ENCODE peak calls at places on chromosomes 1 and 21, in five cellular contexts. C is tibial nerve, J is heart left ventricle, Q is transverse colon, F is GM12892. A is an unnamed sample.

GRCh38 chr1:65979145-65979544 is 186.4 kb downstream of the PDE4B start:
- DNase-seq in C (no peak), J (no peak), Q (no peak), F (no peak), A (no peak)

GRCh38 chr1:18109756-18110597 is 2.4 kb downstream of the IGSF21 start:
- DNase-seq in C (peak; percentile 26), J (peak; percentile 50), Q (peak; percentile 37), F (no peak), A (no peak)

GRCh38 chr1:184036517-184036949 is 995 bp downstream of the COLGALT2 start:
- DNase-seq in C (peak; percentile 35), J (peak; percentile 36), Q (peak; percentile 15), F (peak; percentile 13), A (peak; percentile 68)

GRCh38 chr1:113456967-113457366 is 66.7 kb downstream of the MAGI3 start:
- DNase-seq in C (no peak), J (peak; percentile 5), Q (no peak), F (no peak), A (peak; percentile 66)

GRCh38 chr21:29523646-29524045 is 224.9 kb downstream of the BACH1 start:
- DNase-seq in C (no peak), J (no peak), Q (peak; percentile 12), F (no peak), A (no peak)

GRCh38 chr1:222557148-222557547 is 9.2 kb upstream of the HHIPL2 start:
- DNase-seq in C (no peak), J (no peak), Q (no peak), F (no peak), A (no peak)

GRCh38 chr21:32298658-32299081 is at the start of gene MRAP:
- DNase-seq in C (no peak), J (no peak), Q (no peak), F (no peak), A (no peak)

GRCh38 chr21:29330797-29331196 is 32.1 kb downstream of the BACH1 start:
- DNase-seq in C (no peak), J (no peak), Q (no peak), F (no peak), A (no peak)

GRCh38 chr1:2603521-2604155 is 17.1 kb downstream of the PRXL2B start:
- DNase-seq in C (peak; percentile 7), J (no peak), Q (no peak), F (no peak), A (no peak)

GRCh38 chr1:147238925-147239820 is 3.3 kb upstream of the CHD1L start:
- DNase-seq in C (no peak), J (no peak), Q (no peak), F (no peak), A (no peak)

GRCh38 chr1:178885869-178886268 is 15.0 kb upstream of the ANGPTL1 start:
- DNase-seq in C (no peak), J (no peak), Q (no peak), F (no peak), A (no peak)

GRCh38 chr1:220798338-220798737 is 11.6 kb downstream of the MTARC1 start:
- DNase-seq in C (no peak), J (no peak), Q (no peak), F (no peak), A (no peak)

GRCh38 chr21:44687671-44688070 is 5.7 kb upstream of the KRTAP12-1 start:
- DNase-seq in C (no peak), J (no peak), Q (no peak), F (no peak), A (no peak)

GRCh38 chr21:38631676-38632075 is 133.4 kb upstream of the ERG start:
- DNase-seq in C (no peak), J (no peak), Q (no peak), F (no peak), A (no peak)

GRCh38 chr1:109263234-109263596 is 13.9 kb downstream of the CELSR2 start:
- DNase-seq in C (no peak), J (no peak), Q (no peak), F (no peak), A (no peak)

GRCh38 chr1:231688989-231689388 is 62.4 kb downstream of the DISC1 start:
- DNase-seq in C (no peak), J (no peak), Q (no peak), F (no peak), A (no peak)

GRCh38 chr1:95636897-95637296 is 402.9 kb downstream of the RWDD3 start:
- DNase-seq in C (no peak), J (no peak), Q (no peak), F (no peak), A (no peak)

GRCh38 chr1:156435551-156436318 is 64.8 kb downstream of the MEF2D start:
- DNase-seq in C (no peak), J (no peak), Q (no peak), F (peak; percentile 34), A (no peak)

GRCh38 chr1:26526287-26526686 is 3.3 kb upstream of the RPS6KA1 start:
- DNase-seq in C (no peak), J (no peak), Q (no peak), F (no peak), A (no peak)

GRCh38 chr1:55970711-55971110 is 608.7 kb downstream of the PLPP3 start:
- DNase-seq in C (no peak), J (no peak), Q (no peak), F (no peak), A (no peak)

GRCh38 chr1:221708987-221709386 is 32.9 kb downstream of the DUSP10 start:
- DNase-seq in C (no peak), J (peak; percentile 26), Q (peak; percentile 28), F (no peak), A (peak; percentile 85)

GRCh38 chr21:15051652-15052554 is 12.9 kb downstream of the NRIP1 start:
- DNase-seq in C (no peak), J (no peak), Q (peak; percentile 28), F (no peak), A (no peak)

GRCh38 chr1:224340711-224341384 is 10.9 kb upstream of the NVL start:
- DNase-seq in C (no peak), J (no peak), Q (peak; percentile 36), F (no peak), A (no peak)

GRCh38 chr1:228668553-228669400 is 66.5 kb upstream of the RHOU start:
- DNase-seq in C (no peak), J (no peak), Q (no peak), F (no peak), A (peak; percentile 62)

GRCh38 chr21:34865922-34866271 is 183.2 kb downstream of the RUNX1 start:
- DNase-seq in C (no peak), J (no peak), Q (peak; percentile 28), F (peak; percentile 46), A (no peak)

GRCh38 chr21:23542097-23542496 is 2065.2 kb downstream of the MRPL39 start:
- DNase-seq in C (no peak), J (no peak), Q (no peak), F (no peak), A (no peak)

GRCh38 chr1:77219166-77219887 is at the start of gene PIGK:
- DNase-seq in C (peak; percentile 68), J (peak; percentile 84), Q (peak; percentile 93), F (peak; percentile 32), A (peak; percentile 91)
- TF ChIP-seq POLR2A in C (no peak), J (no peak), Q (no peak), F (peak; percentile 90), A (no peak)

DNA sequence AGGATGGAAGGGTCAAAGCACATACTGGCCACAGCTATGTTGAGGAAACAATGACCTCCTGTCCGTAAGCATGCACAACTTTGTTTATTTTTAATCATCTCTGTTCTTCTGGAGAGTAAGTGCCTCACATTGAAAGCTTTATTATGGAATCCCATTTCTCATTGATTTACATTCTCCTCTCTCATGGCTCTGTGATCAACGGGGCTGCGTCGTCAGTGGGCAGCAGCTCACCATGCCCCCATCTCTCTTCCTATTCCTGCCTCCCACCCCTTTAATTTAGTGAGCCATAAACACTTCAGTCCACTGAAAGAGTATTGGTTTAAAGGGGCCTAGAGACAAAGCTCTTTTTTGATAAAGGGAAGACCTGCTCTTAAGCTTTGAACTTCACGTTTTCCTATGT is 98.9 kb downstream of the KAZN start:
- DNase-seq in C (no peak), J (no peak), Q (no peak), F (no peak), A (no peak)
- TF ChIP-seq POLR2A in C (no peak), J (no peak), Q (no peak), F (no peak), A (no peak)

GRCh38 chr1:16217061-16217785 is 4.8 kb upstream of the ARHGEF19 start:
- DNase-seq in C (peak; percentile 98), J (peak; percentile 99), Q (peak; percentile 100), F (peak; percentile 96), A (peak; percentile 99)

GRCh38 chr1:16218014-16218673 is 5.7 kb upstream of the ARHGEF19 start:
- DNase-seq in C (no peak), J (no peak), Q (peak; percentile 54), F (no peak), A (no peak)

GRCh38 chr1:16213013-16213412 is 561 bp upstream of the ARHGEF19 start:
- DNase-seq in C (no peak), J (no peak), Q (no peak), F (no peak), A (no peak)

GRCh38 chr1:16218674-16219071 is 6.2 kb upstream of the ARHGEF19 start:
- DNase-seq in C (no peak), J (no peak), Q (no peak), F (no peak), A (no peak)

GRCh38 chr1:16215882-16216753 is 3.7 kb upstream of the ARHGEF19 start:
- DNase-seq in C (peak; percentile 67), J (peak; percentile 80), Q (peak; percentile 94), F (peak; percentile 57), A (peak; percentile 90)
- TF ChIP-seq POLR2A in C (no peak), J (no peak), Q (peak; percentile 81), F (no peak), A (peak; percentile 63)

DNA sequence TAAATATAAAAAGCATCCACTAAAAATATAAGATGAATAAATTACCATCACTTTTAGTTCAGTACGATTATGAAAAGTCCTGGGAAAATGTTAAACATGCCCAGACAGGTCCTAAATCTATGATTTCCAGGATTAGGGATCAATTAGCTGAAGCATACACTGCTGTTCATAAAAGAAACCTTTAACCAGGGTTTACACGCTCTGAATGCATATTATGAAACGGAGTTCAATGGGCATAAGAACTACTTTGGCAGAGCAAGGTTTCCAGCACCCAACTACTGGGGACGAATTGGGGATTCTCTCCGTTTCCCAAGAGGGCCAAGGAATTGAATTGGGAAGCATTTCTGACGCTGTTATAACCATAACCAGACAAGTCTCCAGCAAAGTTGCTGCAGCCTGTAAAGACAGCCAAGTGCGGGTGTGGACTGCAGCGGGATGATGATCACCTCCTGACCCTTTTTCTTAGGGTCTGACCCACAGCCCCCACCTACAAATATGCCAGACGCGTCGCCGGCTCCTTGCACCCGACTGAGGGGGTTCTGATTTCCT is 1.6 kb downstream of the SLC30A1 start:
- DNase-seq in C (no peak), J (no peak), Q (no peak), F (no peak), A (no peak)
- TF ChIP-seq POLR2A in C (no peak), J (no peak), Q (no peak), F (no peak), A (no peak)

A was measured in sigmoid colon.